ENCODE peak calls at places on chromosomes 3 and 15, in five cellular contexts. M is HFFc6; H is GM20000; D is PC-3; F is CD4-positive, alpha-beta T cell. S is an unnamed sample.
A peak's percentile ranks its signal among the peaks of the same experiment; 100 is the strongest.

GRCh38 chr15:39302936-39303335 is 277.9 kb upstream of the THBS1 start:
- DNase-seq in H (no peak), F (no peak), D (no peak), M (no peak), S (no peak)

GRCh38 chr3:183490653-183491052 is 62.2 kb upstream of the MCF2L2 start:
- DNase-seq in D (peak; percentile 94), H (no peak), F (no peak), M (no peak), S (no peak)

GRCh38 chr3:112813723-112814171 is 32.9 kb downstream of the CD200R1L start:
- DNase-seq in D (no peak), H (peak; percentile 41), F (no peak), M (peak; percentile 26), S (no peak)

GRCh38 chr15:35013370-35013769 is 25.3 kb upstream of the ZNF770 start:
- DNase-seq in M (no peak), F (no peak), H (no peak), D (no peak), S (no peak)

GRCh38 chr3:73581134-73581846 is 43.5 kb downstream of the PDZRN3 start:
- DNase-seq in M (no peak), D (no peak), H (no peak), F (no peak), S (no peak)

GRCh38 chr15:30043211-30043655 is 39.5 kb upstream of the GOLGA8J start:
- DNase-seq in D (peak; percentile 62), M (no peak), F (no peak), H (no peak), S (no peak)

GRCh38 chr3:135896613-135897012 is 68.9 kb upstream of the PPP2R3A start:
- DNase-seq in D (peak; percentile 64), H (no peak), F (no peak), M (peak; percentile 33), S (no peak)

GRCh38 chr3:6287063-6287462 is 573.9 kb upstream of the GRM7 start:
- DNase-seq in M (no peak), F (no peak), D (no peak), H (no peak), S (no peak)

GRCh38 chr3:196336319-196337145 is 1.7 kb downstream of the TM4SF19 start:
- DNase-seq in H (no peak), M (no peak), F (no peak), D (no peak), S (no peak)

GRCh38 chr3:170572665-170573253 is 13.1 kb downstream of the SLC7A14 start:
- DNase-seq in H (peak; percentile 45), D (peak; percentile 85), F (no peak), M (peak; percentile 77), S (peak; percentile 53)

GRCh38 chr15:37773111-37773860 is 161.2 kb upstream of the TMCO5A start:
- DNase-seq in F (no peak), D (peak; percentile 69), M (peak; percentile 80), H (no peak), S (no peak)

GRCh38 chr15:99365232-99365631 is 114.0 kb downstream of the LRRC28 start:
- DNase-seq in M (no peak), H (peak; percentile 57), D (no peak), F (no peak), S (peak; percentile 33)

GRCh38 chr15:87312221-87312620 is 944.3 kb downstream of the NTRK3 start:
- DNase-seq in D (no peak), H (no peak), M (no peak), F (no peak), S (no peak)

GRCh38 chr3:42807929-42808328 is 1.3 kb upstream of the ACKR2 start:
- DNase-seq in D (peak; percentile 28), M (no peak), H (no peak), F (no peak), S (no peak)

GRCh38 chr15:70376929-70377691 is 279.4 kb upstream of the TLE3 start:
- DNase-seq in H (no peak), M (peak; percentile 14), F (no peak), D (no peak), S (no peak)

GRCh38 chr15:51134416-51135199 is 39.9 kb upstream of the TNFAIP8L3 start:
- DNase-seq in F (no peak), M (no peak), D (no peak), H (no peak), S (no peak)

GRCh38 chr15:35397027-35397426 is 148.9 kb downstream of the DPH6 start:
- DNase-seq in F (no peak), D (no peak), M (no peak), H (no peak), S (no peak)

DNA sequence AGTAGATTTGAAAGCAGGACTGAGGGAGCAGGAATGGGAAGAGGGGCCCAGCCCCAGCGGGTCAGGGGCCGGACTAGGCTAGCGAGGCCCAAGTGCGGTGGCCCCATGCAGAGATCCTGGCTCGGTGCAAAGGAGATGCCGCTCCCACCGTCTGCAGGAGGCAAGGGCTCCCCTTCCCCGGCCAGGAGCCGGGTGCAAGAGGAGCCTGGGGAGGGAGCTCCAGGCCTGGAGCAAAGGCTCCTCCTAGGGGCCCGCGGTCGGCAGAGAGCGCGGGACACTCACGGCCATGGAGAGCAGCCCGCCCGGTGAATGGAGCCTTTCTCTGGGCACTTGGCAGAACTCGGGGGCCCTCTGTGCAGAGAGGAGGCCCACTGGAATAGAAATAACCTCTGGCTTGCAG is 43.2 kb upstream of the USP3 start:
- DNase-seq in H (no peak), D (no peak), F (no peak), M (no peak), S (no peak)
- TF ChIP-seq CTCF in H (no peak), D (no peak), F (no peak), M (no peak), S (no peak)

GRCh38 chr3:147940400-147940799 is 531.2 kb downstream of the ZIC1 start:
- DNase-seq in F (no peak), H (no peak), D (no peak), M (no peak), S (no peak)
- TF ChIP-seq CTCF in F (no peak), H (no peak), D (no peak), M (no peak), S (no peak)

DNA sequence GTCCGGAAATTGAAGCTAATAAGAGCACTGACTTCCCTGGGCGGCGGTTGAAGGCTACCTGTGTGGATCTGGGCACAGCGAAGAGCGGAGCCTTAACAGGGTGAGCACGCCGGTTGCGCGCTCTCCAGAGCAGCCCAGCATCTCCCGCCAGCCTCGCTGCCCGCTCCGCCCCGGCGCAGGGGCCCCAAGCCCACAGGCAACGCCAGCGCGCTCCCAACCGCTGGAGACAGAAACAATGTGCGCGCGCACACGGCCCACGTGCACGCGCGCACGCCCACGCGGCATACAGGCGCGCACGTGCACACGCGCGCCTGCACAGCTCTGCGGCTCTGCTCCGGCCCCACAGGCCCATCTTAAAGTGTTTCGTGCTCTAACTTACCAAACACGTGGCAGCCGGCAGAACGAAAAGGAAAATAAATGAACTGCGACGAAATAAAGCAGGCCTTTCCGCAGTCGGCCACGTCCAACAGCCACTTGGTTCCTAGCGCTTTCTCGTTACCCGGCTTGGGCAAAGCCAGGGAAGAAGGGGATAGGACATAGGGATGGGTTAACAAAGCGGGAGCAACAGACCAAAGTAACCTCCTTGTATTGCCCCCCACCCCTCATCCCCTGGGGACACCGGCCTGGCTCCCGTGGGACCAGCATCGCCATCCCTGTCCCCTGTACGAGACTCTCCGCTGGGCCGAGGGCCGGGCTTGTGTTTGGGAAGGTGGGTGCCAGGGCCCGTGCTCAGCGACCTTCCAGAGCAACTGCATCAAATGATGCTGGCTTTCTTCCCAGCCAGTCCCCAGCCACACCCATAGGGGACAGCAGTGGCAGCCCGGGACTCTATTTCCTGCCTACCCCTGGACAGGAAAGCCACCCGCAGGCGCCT is 203.7 kb downstream of the ABHD5 start:
- DNase-seq in H (peak; percentile 63), F (no peak), M (no peak), D (no peak), S (peak; percentile 66)
- TF ChIP-seq CTCF in H (no peak), F (no peak), M (no peak), D (no peak), S (no peak)

GRCh38 chr3:114155370-114155821 is 23.5 kb downstream of the DRD3 start:
- DNase-seq in D (peak; percentile 54), M (no peak), H (peak; percentile 22), F (peak; percentile 3), S (peak; percentile 48)
- TF ChIP-seq CTCF in D (peak; percentile 89), M (peak; percentile 75), H (peak; percentile 46), F (peak; percentile 27), S (peak; percentile 38)

GRCh38 chr3:104392327-104392726 is 974.4 kb upstream of the ALCAM start:
- DNase-seq in F (no peak), H (no peak), M (no peak), D (no peak), S (no peak)
- TF ChIP-seq CTCF in F (no peak), H (no peak), M (peak; percentile 36), D (peak; percentile 18), S (no peak)

DNA sequence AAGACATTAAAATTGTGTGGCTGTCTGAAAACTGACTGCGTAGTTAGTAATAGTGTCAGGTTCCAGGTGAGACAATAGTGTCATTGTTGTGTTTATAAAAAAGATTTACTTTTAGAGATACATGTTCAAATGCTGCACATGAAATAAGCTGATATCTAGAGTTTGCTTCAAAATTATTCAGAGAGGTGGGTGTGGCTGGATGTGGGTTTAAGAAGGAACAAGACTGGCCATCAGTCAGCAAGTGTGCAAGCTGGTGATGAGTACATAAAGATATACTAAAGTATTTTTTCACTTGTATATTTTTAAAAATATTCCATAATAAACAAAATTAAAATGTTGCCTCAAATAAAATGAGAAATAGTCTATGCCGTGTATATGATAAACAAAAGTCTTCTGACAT is 190.6 kb downstream of the ARRDC4 start:
- DNase-seq in F (no peak), H (no peak), D (no peak), M (no peak), S (no peak)
- TF ChIP-seq CTCF in F (no peak), H (no peak), D (no peak), M (no peak), S (no peak)

DNA sequence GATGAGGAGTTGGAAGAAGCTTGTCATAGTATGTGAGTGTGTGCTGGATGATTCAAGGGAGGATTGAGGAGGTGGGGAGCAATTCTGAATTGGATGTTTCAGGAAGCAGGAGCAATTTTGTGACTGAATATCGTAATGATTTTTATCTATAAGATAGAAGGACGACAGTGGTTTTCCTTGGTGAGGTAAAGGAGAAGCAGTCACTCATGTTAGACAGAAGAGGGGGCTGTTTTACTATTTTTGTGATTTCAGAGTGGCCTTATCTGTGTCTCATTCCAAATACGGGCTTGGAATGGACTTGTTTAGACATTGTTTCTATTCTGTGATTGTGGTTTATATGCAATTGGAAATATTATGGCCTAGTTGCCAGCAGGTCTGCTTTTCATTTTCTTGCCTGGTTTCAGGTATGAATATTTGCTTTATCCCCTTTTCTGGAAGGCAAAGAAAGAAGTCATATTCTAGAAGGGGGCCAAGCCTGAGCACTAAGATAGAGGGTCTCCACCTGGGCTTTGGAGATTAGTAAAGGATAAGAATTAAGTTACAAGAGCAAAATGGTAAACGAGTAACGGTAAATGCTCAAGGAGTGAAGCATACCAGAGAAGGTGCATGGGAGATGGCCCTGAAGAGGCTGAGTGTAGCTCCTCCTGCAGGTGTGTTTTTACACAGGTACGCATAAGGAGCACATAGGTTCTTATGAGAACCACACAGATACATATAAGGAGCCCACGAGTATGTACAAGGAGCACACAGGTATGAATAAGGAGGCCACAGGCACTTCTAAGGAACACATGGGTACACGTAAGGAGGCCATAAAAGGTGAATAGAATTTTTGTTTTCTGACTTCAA is 124.6 kb upstream of the KCNAB1 start:
- DNase-seq in M (peak; percentile 57), F (no peak), D (peak; percentile 67), H (no peak), S (no peak)
- TF ChIP-seq CTCF in M (peak; percentile 71), F (peak; percentile 7), D (peak; percentile 70), H (peak; percentile 24), S (peak; percentile 54)

GRCh38 chr3:165254812-165255211 is 58.6 kb upstream of the SLITRK3 start:
- DNase-seq in M (no peak), D (peak; percentile 69), H (no peak), F (no peak), S (no peak)
- TF ChIP-seq CTCF in M (no peak), D (peak; percentile 69), H (no peak), F (no peak), S (no peak)